ENCODE peak calls at places on chromosomes 13 and 19, in ten cellular contexts. C is kidney, Z is heart left ventricle, L is WERI-Rb-1, S is AG04450, M is breast epithelium, N is fibroblast of lung, A is A549, F is left lung, W is right lobe of liver. D is an unnamed sample.

GRCh38 chr13:31431722-31432137 is 232.0 kb downstream of the B3GLCT start:
- DNase-seq in Z (peak), F (no peak), N (peak), A (peak), S (no peak), C (no peak), W (peak), M (no peak), L (peak), D (peak)

GRCh38 chr13:44050450-44051063 is 170.9 kb downstream of the LACC1 start:
- DNase-seq in Z (no peak), L (no peak), W (no peak), C (no peak), F (no peak), N (no peak), S (no peak), A (peak), M (no peak), D (no peak)

GRCh38 chr13:51849145-51850101 is 4.4 kb upstream of the TMEM272 start:
- DNase-seq in S (no peak), M (no peak), N (peak), W (no peak), L (peak), F (no peak), A (peak), C (no peak), Z (no peak), D (no peak)

GRCh38 chr19:7994114-7994513 is 11.3 kb downstream of the ELAVL1 start:
- DNase-seq in S (no peak), Z (no peak), C (no peak), F (no peak), M (no peak), A (no peak), W (no peak), N (no peak), L (no peak), D (no peak)

GRCh38 chr13:77048592-77048991 is 21.6 kb upstream of the FBXL3 start:
- DNase-seq in F (no peak), W (no peak), A (no peak), L (no peak), C (no peak), Z (no peak), S (no peak), N (no peak), M (no peak), D (no peak)

GRCh38 chr19:11279505-11280236 is 16.3 kb upstream of the TSPAN16 start:
- DNase-seq in N (peak), W (no peak), S (no peak), M (no peak), L (no peak), C (no peak), Z (no peak), A (no peak), F (no peak), D (no peak)

GRCh38 chr19:43765109-43765876 is 10.5 kb upstream of the SMG9 start:
- DNase-seq in S (peak), Z (peak), C (peak), F (peak), W (no peak), L (no peak), A (peak), N (peak), M (peak), D (no peak)

GRCh38 chr19:20611866-20612265 is 46.3 kb upstream of the ZNF737 start:
- DNase-seq in F (no peak), Z (no peak), A (no peak), L (no peak), C (no peak), S (no peak), M (no peak), W (no peak), N (no peak), D (no peak)

GRCh38 chr19:28727133-28727834 is 485.7 kb downstream of the UQCRFS1 start:
- DNase-seq in M (no peak), S (no peak), C (peak), F (no peak), A (no peak), N (peak), L (no peak), W (peak), Z (no peak), D (no peak)

GRCh38 chr13:110589991-110590390 is 25.4 kb upstream of the NAXD start:
- DNase-seq in N (no peak), W (no peak), M (no peak), S (no peak), Z (no peak), A (no peak), L (no peak), F (no peak), C (no peak), D (no peak)

GRCh38 chr13:40317980-40318327 is 348.5 kb downstream of the FOXO1 start:
- DNase-seq in A (no peak), W (no peak), Z (no peak), N (no peak), F (no peak), S (no peak), M (no peak), L (no peak), C (no peak), D (no peak)

GRCh38 chr19:48341006-48341405 is 15.7 kb downstream of the EMP3 start:
- DNase-seq in Z (no peak), W (no peak), S (no peak), L (no peak), M (no peak), C (no peak), N (peak), A (no peak), F (no peak), D (peak)

DNA sequence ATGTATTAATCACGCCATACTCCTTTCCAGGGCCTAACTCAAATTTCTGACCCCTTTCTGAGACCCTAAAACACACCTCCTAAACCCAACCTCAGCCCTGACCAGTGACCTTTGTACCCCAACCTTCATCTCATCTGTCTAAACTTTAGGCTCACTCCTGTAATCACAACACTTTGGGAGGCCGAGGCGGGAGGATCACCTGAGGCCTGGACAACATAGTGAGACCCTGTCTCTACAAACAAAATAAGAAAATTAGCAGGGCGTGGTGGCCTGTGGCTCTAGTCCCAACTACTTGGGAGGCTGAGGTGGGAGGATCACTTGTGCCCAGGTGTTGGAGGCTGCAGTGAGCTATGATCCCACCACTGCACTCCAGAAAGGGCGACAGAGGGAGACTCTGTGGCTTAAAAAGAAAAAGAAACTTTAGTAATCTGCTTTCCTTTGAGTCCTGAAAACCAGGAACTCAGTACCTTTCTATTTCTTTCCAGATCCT is 4.7 kb downstream of the RTN2 start:
- DNase-seq in A (no peak), N (no peak), Z (no peak), L (no peak), M (no peak), C (no peak), W (no peak), F (no peak), S (no peak), D (no peak)
- H3K4me3 ChIP-seq in A (no peak), N (no peak), Z (peak), L (no peak), M (peak), C (no peak), W (peak), F (peak), S (no peak), D (no peak)

DNA sequence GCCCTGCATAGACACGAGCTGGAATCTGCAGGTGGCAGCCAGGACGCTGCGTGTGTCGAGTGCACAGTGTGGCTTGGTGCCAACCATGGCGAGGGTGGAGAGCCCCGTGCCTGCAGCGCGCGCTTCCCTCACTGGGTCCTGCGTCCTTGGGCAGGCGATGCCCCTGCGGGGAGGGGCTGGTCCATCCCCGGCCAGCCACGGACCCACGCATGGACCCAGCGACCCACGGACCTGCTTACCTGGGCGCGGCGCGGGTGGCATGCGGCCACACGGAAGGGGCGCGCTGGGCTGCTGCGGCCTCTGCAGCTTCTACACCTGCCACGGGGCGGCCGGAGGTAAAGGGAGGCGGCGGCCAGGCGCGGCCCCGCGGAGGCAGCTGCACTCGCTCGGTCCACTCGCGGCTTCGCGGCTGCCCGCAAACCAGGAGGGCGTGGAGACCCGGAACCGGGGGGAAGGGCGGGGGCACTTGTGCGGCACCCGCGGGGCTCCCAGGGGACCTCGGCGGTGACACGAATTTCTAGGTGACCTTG is 569 bp upstream of the MCF2L start:
- DNase-seq in W (peak), M (peak), A (no peak), Z (no peak), N (no peak), L (no peak), C (peak), S (no peak), F (peak), D (peak)
- TF ChIP-seq CTCF in W (no peak), M (no peak), A (no peak), Z (no peak), N (no peak), L (peak), C (no peak), S (no peak), F (no peak), D (no peak)

GRCh38 chr19:46928951-46929350 is 68.2 kb downstream of the ARHGAP35 start:
- DNase-seq in F (no peak), L (no peak), Z (no peak), W (no peak), A (no peak), S (no peak), N (no peak), C (no peak), M (no peak), D (no peak)

GRCh38 chr19:46925548-46925950 is 64.8 kb downstream of the ARHGAP35 start:
- DNase-seq in F (no peak), L (no peak), M (peak), N (peak), Z (no peak), C (no peak), S (no peak), W (peak), A (peak), D (no peak)

GRCh38 chr19:46927893-46928292 is 67.1 kb downstream of the ARHGAP35 start:
- DNase-seq in Z (no peak), M (no peak), C (no peak), W (no peak), L (no peak), N (no peak), F (no peak), A (no peak), S (no peak), D (no peak)

GRCh38 chr19:46926201-46927071 is 65.6 kb downstream of the ARHGAP35 start:
- DNase-seq in S (no peak), L (no peak), W (no peak), A (no peak), M (no peak), Z (no peak), C (no peak), N (no peak), F (no peak), D (peak)

GRCh38 chr19:46927106-46927505 is 66.3 kb downstream of the ARHGAP35 start:
- DNase-seq in F (no peak), L (no peak), S (no peak), N (no peak), C (no peak), Z (no peak), W (no peak), A (no peak), M (no peak), D (no peak)
- H3K27ac ChIP-seq in F (no peak), L (no peak), S (no peak), N (no peak), C (no peak), Z (peak), W (no peak), A (peak), M (peak), D (peak)

DNA sequence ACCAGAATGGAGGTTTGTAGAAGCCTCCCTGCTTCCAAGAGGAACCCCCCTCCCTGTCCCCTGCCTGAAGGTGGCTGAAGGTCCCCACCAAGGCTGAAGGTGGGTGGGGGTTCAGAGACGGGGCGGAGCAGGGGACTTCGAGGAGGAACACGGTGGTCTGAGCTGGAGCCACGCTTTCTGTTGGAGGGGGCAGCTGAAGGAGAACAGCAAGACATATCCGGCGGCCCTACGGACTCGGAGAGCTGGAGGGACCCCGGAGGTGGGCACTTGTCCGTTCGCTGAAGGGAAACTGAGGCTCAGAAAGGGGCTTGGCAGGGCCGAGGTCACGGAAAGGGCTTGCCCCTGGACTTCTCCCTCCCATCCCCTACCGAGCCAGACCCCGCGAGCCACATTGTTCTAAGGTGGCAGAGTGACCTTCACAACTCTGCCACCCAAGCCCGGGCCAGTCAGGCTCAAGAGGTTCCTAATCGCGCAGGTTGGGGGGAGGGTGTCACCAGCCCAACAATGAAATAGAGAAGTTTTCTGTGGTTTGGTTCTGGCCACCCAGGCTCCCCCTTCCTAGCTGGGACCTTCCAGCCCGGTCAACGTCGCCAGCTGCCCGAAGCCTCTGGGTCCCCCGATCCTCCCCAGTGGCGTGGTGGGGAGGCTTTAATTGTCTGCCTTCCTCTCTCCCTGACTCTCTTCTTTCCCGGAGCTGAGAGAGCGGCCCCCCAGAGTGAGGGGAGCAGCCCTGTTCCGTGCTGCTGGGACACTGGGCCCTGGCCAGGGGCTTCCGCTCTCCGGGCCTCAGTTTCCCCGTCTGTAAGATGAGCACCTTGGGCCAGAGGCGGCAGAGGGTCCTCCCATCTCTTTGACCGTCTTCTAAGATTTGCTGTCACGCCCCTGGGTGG is 15.5 kb upstream of the KCNN1 start:
- DNase-seq in Z (no peak), N (no peak), F (no peak), C (no peak), A (no peak), S (no peak), L (peak), M (no peak), W (no peak), D (no peak)
- H3K4me3 ChIP-seq in Z (peak), N (no peak), F (no peak), C (no peak), A (peak), S (no peak), L (peak), M (no peak), W (no peak), D (peak)

GRCh38 chr13:72643339-72643989 is 84.0 kb downstream of the MZT1 start:
- DNase-seq in L (peak), S (peak), C (no peak), F (peak), N (peak), A (peak), W (peak), M (no peak), Z (peak), D (peak)
- TF ChIP-seq CTCF in L (peak), S (peak), C (peak), F (peak), N (peak), A (peak), W (peak), M (no peak), Z (peak), D (peak)

GRCh38 chr19:16463341-16463990 is 8.3 kb downstream of the EPS15L1 start:
- DNase-seq in S (no peak), L (no peak), F (no peak), C (no peak), N (no peak), Z (no peak), M (no peak), A (no peak), W (no peak), D (no peak)
- H3K27ac ChIP-seq in S (no peak), L (no peak), F (no peak), C (no peak), N (no peak), Z (peak), M (peak), A (peak), W (peak), D (peak)